ENCODE peak calls at places on chromosomes 1 and 21, in nine cellular contexts. B, T, Z, A, X, C, W, G and Q are unnamed samples.

GRCh38 chr1:36157115-36157903 is 1.3 kb downstream of the MAP7D1 start:
- DNase-seq in B (no peak), T (peak; percentile 22), Z (no peak), A (no peak), X (no peak), C (no peak), W (no peak), G (no peak), Q (peak; percentile 40)

GRCh38 chr1:21624577-21625389 is 44.4 kb downstream of the RAP1GAP start:
- DNase-seq in B (no peak), T (no peak), Z (no peak), A (no peak), X (peak; percentile 53), C (no peak), W (no peak), G (peak; percentile 86), Q (no peak)

GRCh38 chr1:211601982-211602644 is 23.2 kb upstream of the SLC30A1 start:
- DNase-seq in B (no peak), T (no peak), Z (no peak), A (no peak), X (no peak), C (no peak), W (no peak), G (no peak), Q (no peak)

GRCh38 chr1:155176544-155177071 is 3.0 kb downstream of the TRIM46 start:
- DNase-seq in B (peak; percentile 60), T (peak; percentile 87), Z (peak; percentile 73), A (peak; percentile 86), X (peak; percentile 75), C (peak; percentile 88), W (peak; percentile 88), G (peak; percentile 74), Q (peak; percentile 59)

GRCh38 chr1:63799324-63799723 is 25.5 kb downstream of the ROR1 start:
- DNase-seq in B (peak; percentile 4), T (no peak), Z (no peak), A (no peak), X (no peak), C (no peak), W (no peak), G (no peak), Q (no peak)

GRCh38 chr1:2194319-2194897 is at the start of gene FAAP20:
- DNase-seq in B (peak; percentile 35), T (no peak), Z (no peak), A (peak; percentile 83), X (no peak), C (no peak), W (peak; percentile 94), G (peak; percentile 63), Q (peak; percentile 85)

GRCh38 chr1:87410771-87411170 is 82.1 kb downstream of the LMO4 start:
- DNase-seq in B (no peak), T (no peak), Z (no peak), A (no peak), X (peak; percentile 84), C (no peak), W (no peak), G (peak; percentile 98), Q (peak; percentile 85)

GRCh38 chr1:229384822-229385221 is 42.0 kb upstream of the CCSAP start:
- DNase-seq in B (no peak), T (no peak), Z (no peak), A (no peak), X (no peak), C (no peak), W (no peak), G (no peak), Q (no peak)

GRCh38 chr1:36751525-36751924 is 268.8 kb upstream of the CSF3R start:
- DNase-seq in B (no peak), T (no peak), Z (no peak), A (no peak), X (no peak), C (no peak), W (no peak), G (no peak), Q (no peak)

GRCh38 chr21:41958886-41959563 is 5.2 kb upstream of the C2CD2 start:
- DNase-seq in B (no peak), T (no peak), Z (no peak), A (no peak), X (no peak), C (no peak), W (peak; percentile 23), G (peak; percentile 36), Q (no peak)

GRCh38 chr1:187928288-187928687 is 1099.5 kb downstream of the PLA2G4A start:
- DNase-seq in B (peak; percentile 23), T (no peak), Z (no peak), A (no peak), X (no peak), C (no peak), W (no peak), G (peak; percentile 7), Q (no peak)

GRCh38 chr1:109485001-109485400 is 1.3 kb downstream of the ATXN7L2 start:
- DNase-seq in B (no peak), T (no peak), Z (no peak), A (no peak), X (no peak), C (no peak), W (no peak), G (no peak), Q (no peak)

GRCh38 chr1:119376594-119376993 is 8.0 kb downstream of the HAO2 start:
- DNase-seq in B (no peak), T (no peak), Z (no peak), A (no peak), X (no peak), C (no peak), W (no peak), G (no peak), Q (no peak)

GRCh38 chr1:107678993-107679392 is 286.0 kb downstream of the VAV3 start:
- DNase-seq in B (no peak), T (no peak), Z (no peak), A (no peak), X (no peak), C (no peak), W (no peak), G (no peak), Q (no peak)

GRCh38 chr1:247435026-247435770 is 19.2 kb downstream of the NLRP3 start:
- DNase-seq in B (no peak), T (no peak), Z (no peak), A (no peak), X (no peak), C (no peak), W (no peak), G (no peak), Q (no peak)

GRCh38 chr1:54380285-54380882 is 25.8 kb downstream of the SSBP3 start:
- DNase-seq in B (no peak), T (peak; percentile 42), Z (no peak), A (no peak), X (no peak), C (no peak), W (no peak), G (no peak), Q (no peak)

GRCh38 chr1:11761285-11761684 is 708 bp upstream of the C1orf167 start:
- DNase-seq in B (no peak), T (no peak), Z (no peak), A (no peak), X (no peak), C (no peak), W (no peak), G (no peak), Q (no peak)

GRCh38 chr1:25037174-25038074 is 107.3 kb upstream of the RUNX3 start:
- DNase-seq in B (no peak), T (peak; percentile 73), Z (no peak), A (peak; percentile 76), X (no peak), C (no peak), W (no peak), G (no peak), Q (no peak)

GRCh38 chr1:18480315-18481189 is at the start of gene KLHDC7A:
- DNase-seq in B (no peak), T (no peak), Z (peak; percentile 57), A (no peak), X (no peak), C (peak; percentile 82), W (no peak), G (no peak), Q (peak; percentile 33)

GRCh38 chr1:185537601-185538000 is 196.6 kb upstream of the HMCN1 start:
- DNase-seq in B (no peak), T (no peak), Z (no peak), A (no peak), X (no peak), C (no peak), W (no peak), G (no peak), Q (no peak)

GRCh38 chr1:91572044-91572443 is 71.4 kb downstream of the CDC7 start:
- DNase-seq in B (no peak), T (no peak), Z (no peak), A (peak; percentile 61), X (no peak), C (no peak), W (no peak), G (no peak), Q (no peak)

GRCh38 chr1:81391100-81391828 is 409.5 kb upstream of the ADGRL2 start:
- DNase-seq in B (no peak), T (no peak), Z (no peak), A (no peak), X (no peak), C (no peak), W (no peak), G (no peak), Q (no peak)

GRCh38 chr1:204348197-204348596 is 11.5 kb downstream of the PLEKHA6 start:
- DNase-seq in B (no peak), T (no peak), Z (no peak), A (no peak), X (no peak), C (no peak), W (peak; percentile 58), G (no peak), Q (no peak)

GRCh38 chr1:246291141-246291540 is 215.9 kb downstream of the SMYD3 start:
- DNase-seq in B (no peak), T (no peak), Z (no peak), A (no peak), X (no peak), C (no peak), W (no peak), G (no peak), Q (no peak)

GRCh38 chr21:31929548-31929947 is 56.7 kb downstream of the HUNK start:
- DNase-seq in B (no peak), T (no peak), Z (no peak), A (no peak), X (no peak), C (no peak), W (no peak), G (no peak), Q (no peak)

GRCh38 chr21:38806942-38807284 is 1.2 kb downstream of the ETS2 start:
- DNase-seq in B (peak; percentile 37), T (peak; percentile 34), Z (no peak), A (no peak), X (no peak), C (no peak), W (no peak), G (no peak), Q (no peak)